ENCODE peak calls at places on chromosomes 7 and 10, in eight cellular contexts. One of them, this sample, is unnamed.

GRCh38 chr7:30206466-30206865 is 71.7 kb downstream of the MTURN start:
- DNase-seq in uterus: no peak
- DNase-seq in NCI-H69: peak; percentile 90
- DNase-seq in colonic mucosa: no peak
- DNase-seq in mammary epithelial cell: peak; percentile 87
- DNase-seq in G401: peak; percentile 91
- DNase-seq in MV-4-11: no peak
- DNase-seq in A549: peak; percentile 8
- DNase-seq in this sample: no peak

GRCh38 chr10:22345301-22346086 is at the start of gene SPAG6:
- DNase-seq in uterus: peak; percentile 22
- DNase-seq in NCI-H69: peak; percentile 84
- DNase-seq in colonic mucosa: peak; percentile 58
- DNase-seq in mammary epithelial cell: no peak
- DNase-seq in G401: no peak
- DNase-seq in MV-4-11: peak; percentile 29
- DNase-seq in A549: no peak
- DNase-seq in this sample: peak; percentile 37

GRCh38 chr10:87053577-87054181 is 33.6 kb downstream of the FAM25A start:
- DNase-seq in uterus: no peak
- DNase-seq in NCI-H69: no peak
- DNase-seq in colonic mucosa: no peak
- DNase-seq in mammary epithelial cell: no peak
- DNase-seq in G401: no peak
- DNase-seq in MV-4-11: no peak
- DNase-seq in A549: no peak
- DNase-seq in this sample: no peak

GRCh38 chr10:31759124-31759798 is 169.4 kb downstream of the ARHGAP12 start:
- DNase-seq in uterus: peak; percentile 52
- DNase-seq in NCI-H69: peak; percentile 92
- DNase-seq in colonic mucosa: peak; percentile 83
- DNase-seq in mammary epithelial cell: no peak
- DNase-seq in G401: peak; percentile 52
- DNase-seq in MV-4-11: no peak
- DNase-seq in A549: peak; percentile 71
- DNase-seq in this sample: peak; percentile 46

GRCh38 chr7:25758559-25758958 is 393.4 kb upstream of the NFE2L3 start:
- DNase-seq in uterus: no peak
- DNase-seq in NCI-H69: peak; percentile 85
- DNase-seq in colonic mucosa: no peak
- DNase-seq in mammary epithelial cell: peak; percentile 17
- DNase-seq in G401: no peak
- DNase-seq in MV-4-11: no peak
- DNase-seq in A549: no peak
- DNase-seq in this sample: no peak

GRCh38 chr7:22361320-22361719 is 4.4 kb upstream of the RAPGEF5 start:
- DNase-seq in uterus: no peak
- DNase-seq in NCI-H69: peak; percentile 72
- DNase-seq in colonic mucosa: no peak
- DNase-seq in mammary epithelial cell: no peak
- DNase-seq in G401: no peak
- DNase-seq in MV-4-11: no peak
- DNase-seq in A549: no peak
- DNase-seq in this sample: no peak

GRCh38 chr7:32256811-32257210 is 186.6 kb upstream of the PDE1C start:
- DNase-seq in uterus: no peak
- DNase-seq in NCI-H69: no peak
- DNase-seq in colonic mucosa: no peak
- DNase-seq in mammary epithelial cell: no peak
- DNase-seq in G401: no peak
- DNase-seq in MV-4-11: no peak
- DNase-seq in A549: no peak
- DNase-seq in this sample: no peak

GRCh38 chr7:84372155-84372621 is 177.6 kb upstream of the SEMA3A start:
- DNase-seq in uterus: no peak
- DNase-seq in NCI-H69: peak; percentile 29
- DNase-seq in colonic mucosa: no peak
- DNase-seq in mammary epithelial cell: peak; percentile 69
- DNase-seq in G401: no peak
- DNase-seq in MV-4-11: peak; percentile 64
- DNase-seq in A549: no peak
- DNase-seq in this sample: no peak

GRCh38 chr7:127905491-127906330 is 125.5 kb downstream of the LRRC4 start:
- DNase-seq in uterus: no peak
- DNase-seq in NCI-H69: peak; percentile 51
- DNase-seq in colonic mucosa: no peak
- DNase-seq in mammary epithelial cell: peak; percentile 86
- DNase-seq in G401: no peak
- DNase-seq in MV-4-11: no peak
- DNase-seq in A549: no peak
- DNase-seq in this sample: no peak

GRCh38 chr10:12435348-12435747 is 86.0 kb downstream of the CAMK1D start:
- DNase-seq in uterus: no peak
- DNase-seq in NCI-H69: peak; percentile 82
- DNase-seq in colonic mucosa: no peak
- DNase-seq in mammary epithelial cell: no peak
- DNase-seq in G401: no peak
- DNase-seq in MV-4-11: no peak
- DNase-seq in A549: no peak
- DNase-seq in this sample: no peak

GRCh38 chr10:60032723-60033122 is 126.4 kb upstream of the CCDC6 start:
- DNase-seq in uterus: no peak
- DNase-seq in NCI-H69: peak; percentile 65
- DNase-seq in colonic mucosa: peak; percentile 78
- DNase-seq in mammary epithelial cell: peak; percentile 59
- DNase-seq in G401: no peak
- DNase-seq in MV-4-11: peak; percentile 99
- DNase-seq in A549: peak; percentile 35
- DNase-seq in this sample: peak; percentile 75

GRCh38 chr7:1087952-1088920 is at the start of gene GPER1:
- DNase-seq in uterus: peak; percentile 56
- DNase-seq in NCI-H69: peak; percentile 74
- DNase-seq in colonic mucosa: peak; percentile 87
- DNase-seq in mammary epithelial cell: no peak
- DNase-seq in G401: peak; percentile 64
- DNase-seq in MV-4-11: no peak
- DNase-seq in A549: no peak
- DNase-seq in this sample: no peak

GRCh38 chr7:97011536-97012292 is 6.4 kb downstream of the DLX6 start:
- DNase-seq in uterus: no peak
- DNase-seq in NCI-H69: peak; percentile 98
- DNase-seq in colonic mucosa: no peak
- DNase-seq in mammary epithelial cell: no peak
- DNase-seq in G401: no peak
- DNase-seq in MV-4-11: peak; percentile 22
- DNase-seq in A549: no peak
- DNase-seq in this sample: no peak

GRCh38 chr10:104022020-104022419 is 55.1 kb downstream of the SLK start:
- DNase-seq in uterus: no peak
- DNase-seq in NCI-H69: no peak
- DNase-seq in colonic mucosa: no peak
- DNase-seq in mammary epithelial cell: no peak
- DNase-seq in G401: no peak
- DNase-seq in MV-4-11: no peak
- DNase-seq in A549: no peak
- DNase-seq in this sample: no peak

GRCh38 chr10:24552346-24553016 is 171.2 kb downstream of the ARHGAP21 start:
- DNase-seq in uterus: no peak
- DNase-seq in NCI-H69: peak; percentile 58
- DNase-seq in colonic mucosa: peak; percentile 92
- DNase-seq in mammary epithelial cell: peak; percentile 67
- DNase-seq in G401: no peak
- DNase-seq in MV-4-11: no peak
- DNase-seq in A549: peak; percentile 30
- DNase-seq in this sample: peak; percentile 48

GRCh38 chr10:17066801-17067200 is 62.8 kb downstream of the CUBN start:
- DNase-seq in uterus: no peak
- DNase-seq in NCI-H69: no peak
- DNase-seq in colonic mucosa: no peak
- DNase-seq in mammary epithelial cell: no peak
- DNase-seq in G401: no peak
- DNase-seq in MV-4-11: no peak
- DNase-seq in A549: no peak
- DNase-seq in this sample: no peak

GRCh38 chr10:127293640-127294039 is 97.2 kb upstream of the INSYN2A start:
- DNase-seq in uterus: no peak
- DNase-seq in NCI-H69: no peak
- DNase-seq in colonic mucosa: no peak
- DNase-seq in mammary epithelial cell: peak; percentile 16
- DNase-seq in G401: no peak
- DNase-seq in MV-4-11: peak; percentile 26
- DNase-seq in A549: no peak
- DNase-seq in this sample: no peak

GRCh38 chr10:1544209-1544673 is 193.1 kb downstream of the ADARB2 start:
- DNase-seq in uterus: no peak
- DNase-seq in NCI-H69: no peak
- DNase-seq in colonic mucosa: no peak
- DNase-seq in mammary epithelial cell: no peak
- DNase-seq in G401: no peak
- DNase-seq in MV-4-11: no peak
- DNase-seq in A549: no peak
- DNase-seq in this sample: no peak

GRCh38 chr7:13731643-13732042 is 257.8 kb downstream of the ETV1 start:
- DNase-seq in uterus: no peak
- DNase-seq in NCI-H69: no peak
- DNase-seq in colonic mucosa: no peak
- DNase-seq in mammary epithelial cell: no peak
- DNase-seq in G401: no peak
- DNase-seq in MV-4-11: no peak
- DNase-seq in A549: no peak
- DNase-seq in this sample: no peak

GRCh38 chr10:7957591-7957990 is 96.9 kb upstream of the GATA3 start:
- DNase-seq in uterus: no peak
- DNase-seq in NCI-H69: no peak
- DNase-seq in colonic mucosa: no peak
- DNase-seq in mammary epithelial cell: no peak
- DNase-seq in G401: no peak
- DNase-seq in MV-4-11: no peak
- DNase-seq in A549: no peak
- DNase-seq in this sample: no peak

GRCh38 chr10:3716093-3716492 is 68.9 kb downstream of the KLF6 start:
- DNase-seq in uterus: no peak
- DNase-seq in NCI-H69: no peak
- DNase-seq in colonic mucosa: no peak
- DNase-seq in mammary epithelial cell: peak; percentile 72
- DNase-seq in G401: no peak
- DNase-seq in MV-4-11: no peak
- DNase-seq in A549: no peak
- DNase-seq in this sample: no peak

GRCh38 chr7:157873181-157873580 is 536.4 kb downstream of the DNAJB6 start:
- DNase-seq in uterus: no peak
- DNase-seq in NCI-H69: no peak
- DNase-seq in colonic mucosa: no peak
- DNase-seq in mammary epithelial cell: no peak
- DNase-seq in G401: no peak
- DNase-seq in MV-4-11: no peak
- DNase-seq in A549: no peak
- DNase-seq in this sample: no peak

GRCh38 chr7:47617131-47617530 is 35.2 kb upstream of the TNS3 start:
- DNase-seq in uterus: no peak
- DNase-seq in NCI-H69: no peak
- DNase-seq in colonic mucosa: no peak
- DNase-seq in mammary epithelial cell: no peak
- DNase-seq in G401: no peak
- DNase-seq in MV-4-11: peak; percentile 54
- DNase-seq in A549: no peak
- DNase-seq in this sample: no peak

GRCh38 chr10:80357804-80358125 is 1.2 kb downstream of the DYDC2 start:
- DNase-seq in uterus: no peak
- DNase-seq in NCI-H69: no peak
- DNase-seq in colonic mucosa: peak; percentile 53
- DNase-seq in mammary epithelial cell: no peak
- DNase-seq in G401: no peak
- DNase-seq in MV-4-11: no peak
- DNase-seq in A549: no peak
- DNase-seq in this sample: no peak

GRCh38 chr10:30353851-30354250 is 4.8 kb upstream of the MTPAP start:
- DNase-seq in uterus: no peak
- DNase-seq in NCI-H69: no peak
- DNase-seq in colonic mucosa: no peak
- DNase-seq in mammary epithelial cell: no peak
- DNase-seq in G401: no peak
- DNase-seq in MV-4-11: no peak
- DNase-seq in A549: no peak
- DNase-seq in this sample: no peak

GRCh38 chr7:99624487-99624886 is 7.7 kb downstream of the ZSCAN25 start:
- DNase-seq in uterus: no peak
- DNase-seq in NCI-H69: no peak
- DNase-seq in colonic mucosa: no peak
- DNase-seq in mammary epithelial cell: no peak
- DNase-seq in G401: no peak
- DNase-seq in MV-4-11: peak; percentile 52
- DNase-seq in A549: no peak
- DNase-seq in this sample: no peak

GRCh38 chr10:50367732-50368131 is 116.4 kb upstream of the ASAH2 start:
- DNase-seq in uterus: no peak
- DNase-seq in NCI-H69: peak; percentile 30
- DNase-seq in colonic mucosa: peak; percentile 31
- DNase-seq in mammary epithelial cell: peak; percentile 25
- DNase-seq in G401: no peak
- DNase-seq in MV-4-11: peak; percentile 30
- DNase-seq in A549: peak; percentile 35
- DNase-seq in this sample: peak; percentile 25

GRCh38 chr10:69647819-69648218 is 17.8 kb downstream of the FAM241B start:
- DNase-seq in uterus: no peak
- DNase-seq in NCI-H69: peak; percentile 30
- DNase-seq in colonic mucosa: no peak
- DNase-seq in mammary epithelial cell: no peak
- DNase-seq in G401: no peak
- DNase-seq in MV-4-11: no peak
- DNase-seq in A549: no peak
- DNase-seq in this sample: no peak

GRCh38 chr7:151687523-151688235 is 168.0 kb upstream of the RHEB start:
- DNase-seq in uterus: peak; percentile 80
- DNase-seq in NCI-H69: peak; percentile 56
- DNase-seq in colonic mucosa: no peak
- DNase-seq in mammary epithelial cell: peak; percentile 94
- DNase-seq in G401: no peak
- DNase-seq in MV-4-11: no peak
- DNase-seq in A549: peak; percentile 99
- DNase-seq in this sample: no peak

GRCh38 chr7:72235351-72235750 is 176.8 kb downstream of the CALN1 start:
- DNase-seq in uterus: no peak
- DNase-seq in NCI-H69: no peak
- DNase-seq in colonic mucosa: no peak
- DNase-seq in mammary epithelial cell: no peak
- DNase-seq in G401: no peak
- DNase-seq in MV-4-11: no peak
- DNase-seq in A549: no peak
- DNase-seq in this sample: no peak

GRCh38 chr7:151863386-151864079 is 13.4 kb downstream of the PRKAG2 start:
- DNase-seq in uterus: no peak
- DNase-seq in NCI-H69: no peak
- DNase-seq in colonic mucosa: no peak
- DNase-seq in mammary epithelial cell: no peak
- DNase-seq in G401: no peak
- DNase-seq in MV-4-11: peak; percentile 29
- DNase-seq in A549: no peak
- DNase-seq in this sample: peak; percentile 48

GRCh38 chr7:70646551-70647248 is 485.2 kb upstream of the GALNT17 start:
- DNase-seq in uterus: no peak
- DNase-seq in NCI-H69: no peak
- DNase-seq in colonic mucosa: no peak
- DNase-seq in mammary epithelial cell: no peak
- DNase-seq in G401: peak; percentile 90
- DNase-seq in MV-4-11: no peak
- DNase-seq in A549: no peak
- DNase-seq in this sample: no peak

GRCh38 chr10:132328130-132328529 is 3.9 kb upstream of the LRRC27 start:
- DNase-seq in uterus: no peak
- DNase-seq in NCI-H69: no peak
- DNase-seq in colonic mucosa: no peak
- DNase-seq in mammary epithelial cell: no peak
- DNase-seq in G401: no peak
- DNase-seq in MV-4-11: no peak
- DNase-seq in A549: no peak
- DNase-seq in this sample: no peak

GRCh38 chr7:110960811-110961210 is 130.1 kb upstream of the LRRN3 start:
- DNase-seq in uterus: no peak
- DNase-seq in NCI-H69: no peak
- DNase-seq in colonic mucosa: no peak
- DNase-seq in mammary epithelial cell: no peak
- DNase-seq in G401: no peak
- DNase-seq in MV-4-11: no peak
- DNase-seq in A549: no peak
- DNase-seq in this sample: no peak

This sample was measured in GM12865.